ENCODE peak calls at places on chromosome 16, in six cellular contexts. G is fibroblast of the aortic adventitia; X is heart right ventricle; E is CD8-positive, alpha-beta T cell; L is right lobe of liver; B is A549. J is an unnamed sample.

GRCh38 chr16:49701867-49702494 is 153.9 kb downstream of the ZNF423 start:
- DNase-seq in G (peak), X (peak), E (no peak), L (no peak), B (no peak), J (peak)

GRCh38 chr16:268141-269053 is 7.3 kb downstream of the RGS11 start:
- DNase-seq in G (no peak), X (no peak), E (no peak), L (no peak), B (no peak), J (no peak)

GRCh38 chr16:1449201-1449788 is 4.9 kb upstream of the CCDC154 start:
- DNase-seq in G (no peak), X (no peak), E (no peak), L (no peak), B (no peak), J (no peak)

GRCh38 chr16:53131050-53131362 is 76.2 kb downstream of the CHD9 start:
- DNase-seq in G (no peak), X (no peak), E (no peak), L (no peak), B (no peak), J (no peak)

GRCh38 chr16:71354156-71354555 is 4.4 kb upstream of the CALB2 start:
- DNase-seq in G (no peak), X (no peak), E (no peak), L (no peak), B (no peak), J (no peak)

GRCh38 chr16:89633064-89633631 is 19.7 kb downstream of the DPEP1 start:
- DNase-seq in G (peak), X (no peak), E (no peak), L (no peak), B (peak), J (no peak)

GRCh38 chr16:30786115-30786935 is 680 bp downstream of the ZNF629 start:
- DNase-seq in G (peak), X (peak), E (no peak), L (peak), B (peak), J (no peak)

GRCh38 chr16:55257971-55258613 is 65.9 kb upstream of the IRX6 start:
- DNase-seq in G (peak), X (peak), E (peak), L (peak), B (no peak), J (no peak)

GRCh38 chr16:30526137-30526822 is at the start of gene ZNF768:
- DNase-seq in G (peak), X (peak), E (peak), L (peak), B (peak), J (no peak)

GRCh38 chr16:67750466-67750865 is 31.4 kb upstream of the GFOD2 start:
- DNase-seq in G (no peak), X (no peak), E (no peak), L (no peak), B (no peak), J (no peak)

GRCh38 chr16:55473584-55473983 is 5.4 kb upstream of the MMP2 start:
- DNase-seq in G (no peak), X (no peak), E (no peak), L (no peak), B (no peak), J (no peak)

GRCh38 chr16:77111057-77111456 is 79.9 kb upstream of the MON1B start:
- DNase-seq in G (no peak), X (no peak), E (no peak), L (no peak), B (no peak), J (no peak)

GRCh38 chr16:11636172-11636721 is 32.0 kb upstream of the SNN start:
- DNase-seq in G (no peak), X (no peak), E (no peak), L (no peak), B (no peak), J (no peak)
- H3K4me3 ChIP-seq in G (no peak), X (no peak), E (no peak), L (no peak), B (no peak), J (no peak)

GRCh38 chr16:2845116-2845515 is 12.9 kb downstream of the PRSS22 start:
- DNase-seq in G (no peak), X (no peak), E (no peak), L (no peak), B (no peak), J (no peak)

GRCh38 chr16:2841606-2842339 is 11.7 kb downstream of the ZG16B start:
- DNase-seq in G (no peak), X (no peak), E (no peak), L (no peak), B (no peak), J (no peak)

GRCh38 chr16:2842340-2843000 is 12.4 kb downstream of the ZG16B start:
- DNase-seq in G (peak), X (peak), E (peak), L (peak), B (no peak), J (no peak)

GRCh38 chr16:2840914-2841313 is 10.8 kb downstream of the ZG16B start:
- DNase-seq in G (no peak), X (no peak), E (no peak), L (no peak), B (no peak), J (no peak)

GRCh38 chr16:2843526-2843925 is 13.4 kb downstream of the ZG16B start:
- DNase-seq in G (no peak), X (no peak), E (no peak), L (no peak), B (no peak), J (no peak)
- H3K4me3 ChIP-seq in G (no peak), X (no peak), E (no peak), L (no peak), B (no peak), J (no peak)

GRCh38 chr16:48359983-48360382 is 25.2 kb downstream of the SIAH1 start:
- DNase-seq in G (no peak), X (no peak), E (no peak), L (no peak), B (no peak), J (no peak)
- H3K4me3 ChIP-seq in G (no peak), X (no peak), E (no peak), L (no peak), B (no peak), J (no peak)

DNA sequence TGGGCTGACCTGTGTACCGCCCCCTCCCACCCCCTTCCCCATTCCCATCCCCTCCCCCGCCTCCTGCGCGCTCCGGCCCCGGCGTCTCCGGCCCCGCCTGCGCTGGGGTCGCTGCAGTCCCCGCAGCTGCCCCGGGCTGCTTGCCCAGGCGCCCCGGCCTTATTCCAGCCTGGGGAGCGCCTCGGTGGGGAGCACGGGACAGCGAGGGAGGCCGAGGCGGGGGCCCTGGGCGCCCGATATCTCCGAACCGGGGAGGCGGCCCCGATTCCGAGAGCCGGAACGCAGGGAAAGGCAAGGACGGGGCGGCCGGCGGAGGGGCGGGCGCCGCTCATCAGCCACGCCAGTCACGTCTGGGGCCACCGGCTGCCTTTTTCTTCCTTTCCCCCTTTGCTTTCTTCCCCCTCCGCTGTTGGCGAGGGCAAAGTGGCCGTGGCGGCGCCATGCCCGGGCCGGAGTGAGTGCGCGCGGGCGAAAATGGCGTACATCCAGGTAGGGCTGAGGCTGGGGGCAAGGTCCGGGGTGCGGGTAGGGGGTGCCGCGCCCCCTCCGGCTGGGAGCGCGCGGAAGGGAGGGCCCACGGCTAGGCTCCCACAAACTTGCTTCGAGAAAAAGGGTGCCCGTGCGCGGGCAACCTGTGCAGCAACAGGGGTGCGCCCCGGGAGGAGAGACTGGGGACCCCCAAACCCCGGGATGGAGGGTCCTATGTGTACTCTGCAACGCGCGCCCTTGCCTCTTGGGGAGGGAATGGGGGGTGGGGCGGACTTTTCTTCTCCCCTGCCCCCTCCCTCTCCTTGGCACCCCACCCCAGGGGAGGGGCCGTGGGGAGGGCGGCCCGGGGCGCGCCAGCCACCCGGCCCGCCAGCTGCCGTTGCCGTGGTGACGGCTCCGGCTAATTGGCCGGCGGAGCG is at the start of gene SYT17:
- DNase-seq in G (no peak), X (peak), E (no peak), L (peak), B (peak), J (no peak)
- H3K4me3 ChIP-seq in G (no peak), X (peak), E (no peak), L (peak), B (peak), J (peak)

DNA sequence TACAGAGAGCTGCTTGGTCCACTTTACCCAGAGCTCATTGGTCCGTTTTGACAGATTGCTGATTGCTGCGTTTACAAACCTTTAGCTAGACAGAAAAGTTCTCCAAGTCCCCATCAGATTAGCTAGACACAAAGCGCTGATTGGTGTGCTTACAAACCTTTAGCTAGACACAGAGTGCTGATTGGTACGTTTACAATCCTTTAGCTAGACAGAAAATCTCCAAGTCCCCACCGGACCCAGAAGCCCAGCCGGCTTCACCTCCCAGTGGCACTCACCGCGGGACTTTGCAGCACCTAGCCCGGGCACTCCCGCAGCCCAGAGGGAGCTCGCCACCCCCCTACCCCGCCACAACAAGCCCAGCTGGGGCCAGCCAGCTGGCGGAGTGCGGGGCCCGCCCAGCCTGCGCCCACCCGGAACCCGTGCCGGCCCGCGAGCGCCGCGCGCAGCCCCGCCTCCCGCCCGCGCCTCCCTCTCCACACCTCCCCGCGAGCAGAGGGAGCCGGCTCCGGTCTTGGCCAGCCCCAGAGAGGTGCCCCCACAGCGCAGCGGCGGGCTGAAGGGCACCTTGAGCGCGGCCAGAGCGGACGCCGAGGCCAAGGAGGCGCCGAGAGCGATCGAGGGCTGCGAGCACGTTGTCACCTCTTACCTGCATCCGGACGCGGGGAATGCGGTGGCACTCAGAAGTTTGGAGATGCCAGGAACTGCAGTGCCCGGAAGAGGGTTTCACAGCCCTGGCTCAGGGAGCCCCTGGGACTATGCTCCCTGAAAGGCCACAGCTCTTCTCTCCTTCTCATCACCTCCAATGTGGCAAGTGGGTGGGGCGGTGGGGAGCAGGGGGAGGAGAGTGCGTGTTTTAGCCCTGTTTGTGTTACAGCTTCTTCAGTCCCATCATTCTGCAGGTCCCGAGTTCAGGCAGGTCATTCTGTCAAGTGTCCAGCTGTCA is 1504.5 kb downstream of the CDH11 start:
- DNase-seq in G (no peak), X (peak), E (no peak), L (no peak), B (no peak), J (no peak)
- H3K4me3 ChIP-seq in G (no peak), X (peak), E (no peak), L (no peak), B (peak), J (peak)

GRCh38 chr16:85759136-85759535 is 8.2 kb upstream of the C16orf74 start:
- DNase-seq in G (no peak), X (no peak), E (no peak), L (no peak), B (no peak), J (no peak)
- H3K4me3 ChIP-seq in G (no peak), X (peak), E (no peak), L (no peak), B (no peak), J (no peak)